ENCODE peak calls at places on chromosomes 3 and 15, in eight cellular contexts. S is foreskin fibroblast, Y is fibroblast of pulmonary artery, E is AG04450, L is adipocyte, Z is A549, Q is stomach, P is psoas muscle. M is an unnamed sample.

GRCh38 chr3:188900421-188900941 is 271.3 kb upstream of the TPRG1 start:
- DNase-seq in Y (peak; percentile 93), Z (peak; percentile 8), E (no peak), Q (no peak), S (peak; percentile 60), P (no peak), L (peak; percentile 54), M (peak; percentile 87)

GRCh38 chr3:94440767-94441493 is 378.1 kb downstream of the NSUN3 start:
- DNase-seq in P (no peak), Z (peak; percentile 6), Y (peak; percentile 85), S (peak; percentile 36), E (peak; percentile 41), Q (no peak), L (peak; percentile 76), M (peak; percentile 76)

GRCh38 chr15:88900309-88900981 is 5.1 kb upstream of the HAPLN3 start:
- DNase-seq in E (no peak), Z (no peak), S (no peak), Q (no peak), Y (peak; percentile 33), P (no peak), L (peak; percentile 54), M (peak; percentile 76)

GRCh38 chr15:69760890-69761568 is 308.4 kb downstream of the RPLP1 start:
- DNase-seq in Z (peak; percentile 33), S (peak; percentile 96), P (peak; percentile 57), L (peak; percentile 97), Q (peak; percentile 54), Y (peak; percentile 99), E (peak; percentile 93), M (peak; percentile 65)

GRCh38 chr3:179264456-179264855 is 13.5 kb upstream of the KCNMB3 start:
- DNase-seq in P (no peak), E (no peak), Q (no peak), Z (no peak), S (no peak), L (no peak), Y (no peak), M (peak; percentile 78)

GRCh38 chr15:60585743-60586708 is 107.1 kb upstream of the ICE2 start:
- DNase-seq in Q (peak; percentile 61), S (peak; percentile 51), E (peak; percentile 36), L (peak; percentile 92), P (no peak), Z (peak; percentile 79), Y (peak; percentile 82), M (peak; percentile 77)

GRCh38 chr3:194404365-194405140 is 5.5 kb upstream of the GP5 start:
- DNase-seq in Z (no peak), S (peak; percentile 42), Y (peak; percentile 75), P (no peak), E (no peak), Q (no peak), L (peak; percentile 88), M (peak; percentile 67)

GRCh38 chr15:31758126-31758525 is 272.2 kb upstream of the CHRNA7 start:
- DNase-seq in S (no peak), Z (peak; percentile 37), Q (peak; percentile 30), Y (peak; percentile 35), E (no peak), L (no peak), P (peak; percentile 82), M (peak; percentile 36)

GRCh38 chr15:68729789-68730201 is 90.9 kb downstream of the ANP32A start:
- DNase-seq in L (peak; percentile 63), Y (peak; percentile 46), E (no peak), Q (no peak), S (no peak), P (no peak), Z (no peak), M (no peak)

GRCh38 chr15:41116872-41117242 is 777 bp upstream of the INO80 start:
- DNase-seq in Q (no peak), P (no peak), Z (no peak), E (no peak), L (no peak), Y (no peak), S (no peak), M (no peak)

GRCh38 chr3:16204751-16205150 is 30.3 kb downstream of the GALNT15 start:
- DNase-seq in Y (no peak), P (no peak), E (no peak), Z (no peak), L (no peak), S (no peak), Q (no peak), M (no peak)

GRCh38 chr3:73037369-73037699 is 24.1 kb upstream of the EBLN2 start:
- DNase-seq in Q (no peak), L (peak; percentile 41), Y (peak; percentile 32), P (no peak), E (no peak), Z (no peak), S (no peak), M (peak; percentile 11)

GRCh38 chr15:63054985-63055384 is 12.4 kb downstream of the TPM1 start:
- DNase-seq in P (no peak), E (no peak), L (no peak), Q (no peak), Y (no peak), Z (no peak), S (no peak), M (no peak)

GRCh38 chr3:24151595-24151994 is 206.5 kb downstream of the NR1D2 start:
- DNase-seq in P (no peak), L (no peak), Y (peak; percentile 81), S (no peak), Z (no peak), Q (no peak), E (no peak), M (no peak)

GRCh38 chr3:183826854-183827253 is 1.5 kb upstream of the MAP6D1 start:
- DNase-seq in P (no peak), E (no peak), S (no peak), Z (no peak), Y (no peak), Q (no peak), L (no peak), M (no peak)

GRCh38 chr3:8020459-8020858 is 481.2 kb upstream of the LMCD1 start:
- DNase-seq in S (no peak), Y (no peak), P (no peak), E (no peak), L (no peak), Q (no peak), Z (no peak), M (no peak)

GRCh38 chr15:81261172-81261808 is 62.7 kb downstream of the STARD5 start:
- DNase-seq in P (no peak), Q (no peak), Y (no peak), E (no peak), Z (no peak), L (no peak), S (no peak), M (no peak)

GRCh38 chr3:17638351-17638750 is 104.1 kb downstream of the TBC1D5 start:
- DNase-seq in Z (no peak), L (peak; percentile 70), Y (peak; percentile 51), P (no peak), Q (no peak), S (peak; percentile 16), E (no peak), M (peak; percentile 10)

GRCh38 chr15:90903733-90904536 is 833 bp downstream of the MAN2A2 start:
- DNase-seq in L (no peak), Z (peak; percentile 46), S (no peak), Y (no peak), Q (peak; percentile 57), P (peak; percentile 45), E (no peak), M (peak; percentile 48)
- H3K4me3 ChIP-seq in L (peak overlapping the region; percentile 80), Z (peak overlapping the region; percentile 81), S (peak overlapping the region; percentile 70), Y (peak overlapping the region; percentile 70), Q (peak overlapping the region; percentile 82), P (peak overlapping the region; percentile 69), E (peak overlapping the region; percentile 77), M (peak overlapping the region; percentile 79)

GRCh38 chr3:28916713-28917499 is 364.0 kb upstream of the RBMS3 start:
- DNase-seq in L (peak; percentile 79), P (peak; percentile 78), Z (no peak), E (peak; percentile 32), S (peak; percentile 39), Q (peak; percentile 26), Y (peak; percentile 89), M (peak; percentile 70)
- H3K4me3 ChIP-seq in L (peak overlapping the region; percentile 68), P (peak overlapping the region; percentile 58), Z (no peak overlapping the region), E (peak overlapping the region; percentile 48), S (peak overlapping the region; percentile 4), Q (no peak overlapping the region), Y (peak overlapping the region; percentile 25), M (no peak overlapping the region)

DNA sequence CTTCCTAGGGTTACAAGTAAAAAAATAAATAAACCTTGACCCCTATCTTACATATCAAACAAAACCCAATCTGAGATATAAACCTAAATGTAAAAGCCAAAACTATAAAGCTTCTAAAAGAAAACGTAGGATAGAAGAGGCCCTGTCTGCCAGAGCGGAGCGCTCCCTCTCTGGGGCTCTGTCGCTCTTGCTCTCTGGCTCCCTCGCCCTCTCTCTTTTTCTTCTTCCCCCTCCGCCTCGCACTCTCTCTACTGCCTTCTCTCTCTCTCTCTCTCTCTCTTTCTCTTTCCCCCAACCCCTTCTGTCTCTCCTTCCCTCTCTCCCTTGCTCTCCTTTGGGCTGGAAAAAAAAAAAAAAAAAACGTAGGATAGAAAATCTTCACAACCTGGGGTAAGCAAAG is 21.6 kb downstream of the RYK start:
- DNase-seq in L (no peak), Y (no peak), S (no peak), P (no peak), Z (no peak), Q (no peak), E (no peak), M (no peak)
- H3K4me3 ChIP-seq in L (no peak overlapping the region), Y (no peak overlapping the region), S (no peak overlapping the region), P (no peak overlapping the region), Z (no peak overlapping the region), Q (no peak overlapping the region), E (no peak overlapping the region), M (no peak overlapping the region)

GRCh38 chr3:195893121-195893449 is 15.3 kb downstream of the TNK2 start:
- DNase-seq in P (peak; percentile 87), Z (no peak), Q (no peak), E (no peak), S (no peak), Y (no peak), L (no peak), M (no peak)

GRCh38 chr3:195892355-195893120 is 15.8 kb downstream of the TNK2 start:
- DNase-seq in E (no peak), Q (no peak), Y (peak; percentile 85), L (peak; percentile 50), S (peak; percentile 58), Z (no peak), P (peak; percentile 89), M (peak; percentile 52)

GRCh38 chr3:195889843-195890407 is 18.4 kb downstream of the TNK2 start:
- DNase-seq in Q (no peak), E (no peak), Y (no peak), P (peak; percentile 73), L (no peak), S (no peak), Z (no peak), M (no peak)

GRCh38 chr3:195892105-195892354 is 16.3 kb downstream of the TNK2 start:
- DNase-seq in L (no peak), Y (no peak), E (no peak), S (no peak), Q (no peak), P (no peak), Z (no peak), M (no peak)

DNA sequence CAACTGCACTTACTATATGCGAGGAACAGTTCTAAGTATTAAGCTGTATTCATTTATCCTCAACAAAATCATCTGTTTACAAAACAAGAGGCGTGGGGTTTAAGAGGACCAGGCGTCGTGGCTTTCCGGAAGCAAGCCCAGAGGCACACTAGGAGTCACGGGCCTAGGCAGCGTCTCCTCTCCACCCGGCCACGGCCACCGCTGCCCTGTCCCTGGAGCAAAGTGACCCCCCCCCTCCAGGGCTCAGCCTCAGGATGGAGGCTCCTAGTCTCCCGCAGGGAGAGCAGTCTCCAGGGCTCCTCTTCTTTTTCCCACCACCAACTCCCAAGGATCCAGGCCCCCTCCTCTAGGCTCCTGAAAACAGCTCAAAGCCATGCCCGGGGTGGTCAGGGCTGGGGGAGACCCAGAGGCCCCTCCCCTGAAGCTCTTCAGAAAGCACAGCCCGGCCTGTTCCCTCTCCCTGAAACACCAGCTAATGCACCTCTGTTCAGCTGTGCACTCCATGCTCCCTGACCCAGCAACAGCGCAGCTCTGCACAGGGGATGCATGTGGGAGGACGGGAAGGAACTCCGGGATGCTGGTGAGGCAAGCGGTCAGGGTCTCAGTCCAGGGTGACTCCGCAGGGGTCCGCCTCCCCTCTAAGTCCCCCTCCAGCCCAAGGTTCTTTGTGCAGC is 16.8 kb downstream of the TNK2 start:
- DNase-seq in S (no peak), P (peak; percentile 64), E (no peak), Y (no peak), Z (no peak), Q (no peak), L (no peak), M (no peak)
- H3K4me3 ChIP-seq in S (no peak overlapping the region), P (peak overlapping the region; percentile 53), E (peak overlapping the region; percentile 37), Y (peak overlapping the region; percentile 52), Z (no peak overlapping the region), Q (peak overlapping the region; percentile 34), L (peak overlapping the region; percentile 69), M (no peak overlapping the region)